ENCODE peak calls at places on chromosomes 5 and 9, in eight cellular contexts. One of them, this sample, is unnamed.

GRCh38 chr5:80300125-80300524 is 19.7 kb upstream of the SPZ1 start:
- DNase-seq in tibial nerve: no peak
- DNase-seq in heart right ventricle: no peak
- DNase-seq in heart left ventricle: no peak
- DNase-seq in body of pancreas: no peak
- DNase-seq in WERI-Rb-1: no peak
- DNase-seq in PC-3: no peak
- DNase-seq in MM.1S: no peak
- DNase-seq in this sample: no peak

GRCh38 chr5:109246841-109247592 is 162.8 kb downstream of the PJA2 start:
- DNase-seq in WERI-Rb-1: no peak
- DNase-seq in heart right ventricle: no peak
- DNase-seq in MM.1S: no peak
- DNase-seq in PC-3: no peak
- DNase-seq in tibial nerve: no peak
- DNase-seq in body of pancreas: no peak
- DNase-seq in heart left ventricle: no peak
- DNase-seq in this sample: no peak

GRCh38 chr5:172164773-172165212 is 23.2 kb downstream of the STK10 start:
- DNase-seq in PC-3: no peak
- DNase-seq in tibial nerve: no peak
- DNase-seq in heart right ventricle: peak
- DNase-seq in WERI-Rb-1: no peak
- DNase-seq in body of pancreas: no peak
- DNase-seq in MM.1S: no peak
- DNase-seq in heart left ventricle: peak
- DNase-seq in this sample: peak

GRCh38 chr9:4494806-4495205 is 4.5 kb downstream of the SLC1A1 start:
- DNase-seq in WERI-Rb-1: no peak
- DNase-seq in tibial nerve: no peak
- DNase-seq in body of pancreas: no peak
- DNase-seq in heart left ventricle: no peak
- DNase-seq in PC-3: no peak
- DNase-seq in MM.1S: no peak
- DNase-seq in heart right ventricle: no peak
- DNase-seq in this sample: no peak

GRCh38 chr9:135229701-135230385 is 142.4 kb downstream of the OLFM1 start:
- DNase-seq in WERI-Rb-1: no peak
- DNase-seq in heart right ventricle: peak
- DNase-seq in PC-3: no peak
- DNase-seq in body of pancreas: no peak
- DNase-seq in MM.1S: no peak
- DNase-seq in heart left ventricle: peak
- DNase-seq in tibial nerve: no peak
- DNase-seq in this sample: no peak

GRCh38 chr5:54234304-54234938 is 76.0 kb downstream of the ARL15 start:
- DNase-seq in heart right ventricle: no peak
- DNase-seq in PC-3: peak
- DNase-seq in heart left ventricle: no peak
- DNase-seq in MM.1S: peak
- DNase-seq in tibial nerve: no peak
- DNase-seq in body of pancreas: no peak
- DNase-seq in WERI-Rb-1: no peak
- DNase-seq in this sample: peak

GRCh38 chr9:111613436-111614040 is 14.1 kb upstream of the PTGR1 start:
- DNase-seq in body of pancreas: no peak
- DNase-seq in MM.1S: no peak
- DNase-seq in WERI-Rb-1: no peak
- DNase-seq in heart left ventricle: no peak
- DNase-seq in tibial nerve: no peak
- DNase-seq in PC-3: no peak
- DNase-seq in heart right ventricle: no peak
- DNase-seq in this sample: no peak

GRCh38 chr9:33791117-33791516 is 4.2 kb upstream of the PRSS3 start:
- DNase-seq in heart left ventricle: no peak
- DNase-seq in PC-3: peak
- DNase-seq in body of pancreas: peak
- DNase-seq in WERI-Rb-1: no peak
- DNase-seq in MM.1S: no peak
- DNase-seq in tibial nerve: no peak
- DNase-seq in heart right ventricle: no peak
- DNase-seq in this sample: peak

GRCh38 chr9:113537227-113537810 is 73.8 kb downstream of the RGS3 start:
- DNase-seq in MM.1S: no peak
- DNase-seq in heart right ventricle: no peak
- DNase-seq in PC-3: no peak
- DNase-seq in tibial nerve: no peak
- DNase-seq in heart left ventricle: no peak
- DNase-seq in WERI-Rb-1: no peak
- DNase-seq in body of pancreas: no peak
- DNase-seq in this sample: no peak

GRCh38 chr5:107253246-107253645 is 417.5 kb downstream of the EFNA5 start:
- DNase-seq in MM.1S: no peak
- DNase-seq in heart right ventricle: no peak
- DNase-seq in body of pancreas: no peak
- DNase-seq in PC-3: no peak
- DNase-seq in tibial nerve: no peak
- DNase-seq in WERI-Rb-1: no peak
- DNase-seq in heart left ventricle: no peak
- DNase-seq in this sample: no peak

GRCh38 chr5:151221574-151221973 is 2.3 kb downstream of the CCDC69 start:
- DNase-seq in heart left ventricle: no peak
- DNase-seq in WERI-Rb-1: no peak
- DNase-seq in tibial nerve: no peak
- DNase-seq in PC-3: peak
- DNase-seq in MM.1S: no peak
- DNase-seq in heart right ventricle: no peak
- DNase-seq in body of pancreas: no peak
- DNase-seq in this sample: peak

GRCh38 chr5:150516011-150516410 is 8.1 kb downstream of the NDST1 start:
- DNase-seq in tibial nerve: no peak
- DNase-seq in PC-3: no peak
- DNase-seq in body of pancreas: peak
- DNase-seq in heart left ventricle: peak
- DNase-seq in WERI-Rb-1: peak
- DNase-seq in MM.1S: no peak
- DNase-seq in heart right ventricle: no peak
- DNase-seq in this sample: peak

GRCh38 chr5:10789021-10789420 is 28.0 kb upstream of the DAP start:
- DNase-seq in WERI-Rb-1: no peak
- DNase-seq in heart left ventricle: peak
- DNase-seq in PC-3: peak
- DNase-seq in body of pancreas: peak
- DNase-seq in tibial nerve: no peak
- DNase-seq in MM.1S: no peak
- DNase-seq in heart right ventricle: no peak
- DNase-seq in this sample: peak

GRCh38 chr5:83220331-83220730 is 143.0 kb downstream of the XRCC4 start:
- DNase-seq in heart left ventricle: no peak
- DNase-seq in WERI-Rb-1: no peak
- DNase-seq in body of pancreas: no peak
- DNase-seq in heart right ventricle: no peak
- DNase-seq in PC-3: no peak
- DNase-seq in MM.1S: no peak
- DNase-seq in tibial nerve: no peak
- DNase-seq in this sample: peak

GRCh38 chr9:110179734-110180133 is 28.2 kb downstream of the C9orf152 start:
- DNase-seq in heart right ventricle: no peak
- DNase-seq in body of pancreas: no peak
- DNase-seq in PC-3: peak
- DNase-seq in WERI-Rb-1: no peak
- DNase-seq in heart left ventricle: no peak
- DNase-seq in MM.1S: no peak
- DNase-seq in tibial nerve: no peak
- DNase-seq in this sample: peak

GRCh38 chr5:8135742-8136141 is 266.8 kb downstream of the MTRR start:
- DNase-seq in heart right ventricle: no peak
- DNase-seq in heart left ventricle: no peak
- DNase-seq in PC-3: peak
- DNase-seq in MM.1S: no peak
- DNase-seq in tibial nerve: no peak
- DNase-seq in body of pancreas: no peak
- DNase-seq in WERI-Rb-1: no peak
- DNase-seq in this sample: no peak

GRCh38 chr5:59099270-59099994 is 516.6 kb downstream of the RAB3C start:
- DNase-seq in heart left ventricle: no peak
- DNase-seq in WERI-Rb-1: no peak
- DNase-seq in heart right ventricle: no peak
- DNase-seq in body of pancreas: peak
- DNase-seq in tibial nerve: no peak
- DNase-seq in MM.1S: no peak
- DNase-seq in PC-3: peak
- DNase-seq in this sample: peak

GRCh38 chr5:144232285-144232684 is 61.6 kb downstream of the KCTD16 start:
- DNase-seq in heart right ventricle: no peak
- DNase-seq in heart left ventricle: no peak
- DNase-seq in tibial nerve: no peak
- DNase-seq in MM.1S: no peak
- DNase-seq in body of pancreas: peak
- DNase-seq in PC-3: no peak
- DNase-seq in WERI-Rb-1: no peak
- DNase-seq in this sample: no peak

GRCh38 chr9:14097215-14097614 is 216.7 kb downstream of the NFIB start:
- DNase-seq in WERI-Rb-1: no peak
- DNase-seq in tibial nerve: no peak
- DNase-seq in PC-3: no peak
- DNase-seq in body of pancreas: peak
- DNase-seq in MM.1S: no peak
- DNase-seq in heart left ventricle: no peak
- DNase-seq in heart right ventricle: no peak
- DNase-seq in this sample: peak

GRCh38 chr5:98940586-98940985 is 11.8 kb upstream of the CHD1 start:
- DNase-seq in PC-3: no peak
- DNase-seq in body of pancreas: no peak
- DNase-seq in heart left ventricle: no peak
- DNase-seq in tibial nerve: no peak
- DNase-seq in WERI-Rb-1: no peak
- DNase-seq in heart right ventricle: no peak
- DNase-seq in MM.1S: no peak
- DNase-seq in this sample: peak

GRCh38 chr5:40082313-40082712 is 597.4 kb upstream of the PTGER4 start:
- DNase-seq in tibial nerve: no peak
- DNase-seq in MM.1S: no peak
- DNase-seq in body of pancreas: no peak
- DNase-seq in PC-3: no peak
- DNase-seq in heart left ventricle: no peak
- DNase-seq in heart right ventricle: no peak
- DNase-seq in WERI-Rb-1: no peak
- DNase-seq in this sample: no peak

GRCh38 chr5:112467467-112467866 is 48.4 kb upstream of the EPB41L4A start:
- DNase-seq in heart right ventricle: no peak
- DNase-seq in tibial nerve: no peak
- DNase-seq in PC-3: no peak
- DNase-seq in body of pancreas: no peak
- DNase-seq in heart left ventricle: no peak
- DNase-seq in WERI-Rb-1: no peak
- DNase-seq in MM.1S: no peak
- DNase-seq in this sample: no peak

GRCh38 chr5:65191554-65192126 is 290.1 kb downstream of the ADAMTS6 start:
- DNase-seq in PC-3: no peak
- DNase-seq in MM.1S: peak
- DNase-seq in heart right ventricle: no peak
- DNase-seq in body of pancreas: no peak
- DNase-seq in tibial nerve: no peak
- DNase-seq in heart left ventricle: no peak
- DNase-seq in WERI-Rb-1: no peak
- DNase-seq in this sample: no peak
- TF ChIP-seq CTCF in PC-3: no peak
- TF ChIP-seq CTCF in MM.1S: no peak
- TF ChIP-seq CTCF in heart right ventricle: no peak
- TF ChIP-seq CTCF in body of pancreas: no peak
- TF ChIP-seq CTCF in tibial nerve: no peak
- TF ChIP-seq CTCF in heart left ventricle: no peak
- TF ChIP-seq CTCF in WERI-Rb-1: no peak
- TF ChIP-seq CTCF in this sample: no peak

DNA sequence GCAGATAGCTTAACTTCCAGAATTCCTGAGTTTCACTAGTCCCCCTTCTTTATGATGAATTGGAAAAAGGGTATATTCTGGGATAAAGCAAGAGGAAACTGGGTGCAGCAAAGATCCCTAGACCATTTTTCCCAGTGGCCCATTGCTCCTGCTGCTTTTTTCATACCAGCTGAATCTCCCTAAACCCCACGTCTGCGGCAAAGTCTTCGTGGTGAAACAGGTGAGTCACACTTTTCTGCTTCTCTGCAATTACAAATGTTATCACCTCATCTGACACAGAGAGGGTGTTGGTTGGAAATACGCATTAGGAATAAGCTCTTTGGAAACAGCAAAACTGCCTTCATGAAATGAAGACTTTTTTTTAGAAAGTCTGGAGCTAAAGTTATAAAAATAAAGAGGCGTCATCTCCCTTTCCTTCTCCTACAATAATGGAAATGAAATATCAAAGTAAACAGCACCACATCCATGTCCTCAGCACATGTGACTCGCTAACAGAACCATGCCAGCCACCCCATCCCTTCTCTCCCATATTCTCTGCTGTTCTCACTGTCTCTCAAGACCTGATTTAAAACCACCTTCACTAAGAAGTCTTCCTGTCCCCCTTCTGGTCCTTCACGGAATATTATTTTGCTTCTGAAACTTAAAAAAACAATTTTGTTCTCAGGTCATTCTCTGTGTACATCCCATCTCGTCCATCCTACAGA is 39.5 kb upstream of the GLRX start:
- DNase-seq in body of pancreas: no peak
- DNase-seq in MM.1S: no peak
- DNase-seq in WERI-Rb-1: no peak
- DNase-seq in heart right ventricle: no peak
- DNase-seq in tibial nerve: no peak
- DNase-seq in PC-3: peak
- DNase-seq in heart left ventricle: no peak
- DNase-seq in this sample: peak
- H3K4me3 ChIP-seq in body of pancreas: no peak
- H3K4me3 ChIP-seq in MM.1S: no peak
- H3K4me3 ChIP-seq in WERI-Rb-1: no peak
- H3K4me3 ChIP-seq in heart right ventricle: no peak
- H3K4me3 ChIP-seq in tibial nerve: no peak
- H3K4me3 ChIP-seq in PC-3: peak
- H3K4me3 ChIP-seq in heart left ventricle: no peak
- H3K4me3 ChIP-seq in this sample: no peak

GRCh38 chr5:29001666-29002065 is 1963.3 kb upstream of the CDH9 start:
- DNase-seq in heart right ventricle: no peak
- DNase-seq in MM.1S: no peak
- DNase-seq in tibial nerve: no peak
- DNase-seq in heart left ventricle: no peak
- DNase-seq in body of pancreas: no peak
- DNase-seq in WERI-Rb-1: no peak
- DNase-seq in PC-3: peak
- DNase-seq in this sample: no peak
- TF ChIP-seq CTCF in heart right ventricle: no peak
- TF ChIP-seq CTCF in MM.1S: no peak
- TF ChIP-seq CTCF in tibial nerve: no peak
- TF ChIP-seq CTCF in heart left ventricle: no peak
- TF ChIP-seq CTCF in body of pancreas: no peak
- TF ChIP-seq CTCF in WERI-Rb-1: peak
- TF ChIP-seq CTCF in PC-3: peak
- TF ChIP-seq CTCF in this sample: no peak

DNA sequence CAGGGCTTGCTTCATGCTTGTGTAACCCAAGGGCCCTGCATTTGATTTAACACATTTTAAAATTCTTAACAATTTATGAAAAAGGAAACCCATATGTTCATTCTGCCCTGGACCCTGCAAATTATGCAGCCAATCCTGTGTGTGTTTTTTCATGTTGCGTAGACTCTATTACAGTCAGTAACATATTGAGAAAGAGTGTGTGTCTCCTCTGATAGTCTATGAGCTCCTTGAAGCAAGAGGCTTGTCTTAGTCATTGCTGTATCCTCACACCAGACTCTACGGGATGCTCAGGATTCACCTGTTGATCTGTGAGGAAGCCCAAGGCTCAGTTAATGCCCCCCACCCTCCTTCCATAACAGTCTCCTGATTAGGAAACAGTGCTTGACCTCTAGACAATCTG is 177.3 kb upstream of the DMAC1 start:
- DNase-seq in heart left ventricle: no peak
- DNase-seq in PC-3: no peak
- DNase-seq in WERI-Rb-1: no peak
- DNase-seq in MM.1S: no peak
- DNase-seq in heart right ventricle: no peak
- DNase-seq in tibial nerve: no peak
- DNase-seq in body of pancreas: no peak
- DNase-seq in this sample: no peak
- H3K4me3 ChIP-seq in heart left ventricle: no peak
- H3K4me3 ChIP-seq in PC-3: no peak
- H3K4me3 ChIP-seq in WERI-Rb-1: no peak
- H3K4me3 ChIP-seq in MM.1S: no peak
- H3K4me3 ChIP-seq in heart right ventricle: no peak
- H3K4me3 ChIP-seq in tibial nerve: no peak
- H3K4me3 ChIP-seq in body of pancreas: no peak
- H3K4me3 ChIP-seq in this sample: no peak